ENCODE peak calls at places on chromosome 20, in nine cellular contexts. L, A, O, J, M, F, W, U and X are unnamed samples.

GRCh38 chr20:51345601-51346101 is 196.9 kb downstream of the NFATC2 start:
- DNase-seq in J (no peak), F (no peak), A (no peak), O (peak; percentile 92), M (no peak), U (no peak), L (no peak), W (no peak), X (no peak)

GRCh38 chr20:46104262-46104661 is 13.9 kb upstream of the CD40 start:
- DNase-seq in J (no peak), W (no peak), L (no peak), O (no peak), F (no peak), A (no peak), U (no peak), M (no peak), X (no peak)

GRCh38 chr20:33647603-33648395 is 14.3 kb upstream of the C20orf144 start:
- DNase-seq in W (no peak), M (peak; percentile 78), U (no peak), F (no peak), L (peak; percentile 85), O (peak; percentile 57), J (no peak), A (no peak), X (no peak)

GRCh38 chr20:51712501-51713212 is 55.5 kb downstream of the ATP9A start:
- DNase-seq in A (no peak), O (no peak), F (no peak), M (no peak), L (no peak), W (peak; percentile 29), J (no peak), U (peak; percentile 31), X (peak; percentile 47)

GRCh38 chr20:53559816-53560215 is 33.8 kb downstream of the ZNF217 start:
- DNase-seq in W (no peak), O (no peak), U (no peak), A (no peak), L (no peak), J (no peak), M (no peak), F (no peak), X (no peak)

GRCh38 chr20:22619806-22620205 is 35.4 kb upstream of the FOXA2 start:
- DNase-seq in A (no peak), W (no peak), F (no peak), L (no peak), U (no peak), O (no peak), M (no peak), J (no peak), X (no peak)

GRCh38 chr20:17210983-17211382 is 15.9 kb upstream of the PCSK2 start:
- DNase-seq in L (no peak), F (no peak), U (no peak), A (no peak), M (no peak), W (no peak), O (no peak), J (no peak), X (no peak)

GRCh38 chr20:53621482-53622246 is 28.0 kb upstream of the ZNF217 start:
- DNase-seq in A (no peak), O (peak; percentile 76), J (no peak), L (peak; percentile 92), W (peak; percentile 65), U (no peak), F (no peak), M (peak; percentile 40), X (peak; percentile 87)

GRCh38 chr20:21456207-21456606 is 57.7 kb downstream of the NKX2-2 start:
- DNase-seq in L (no peak), M (no peak), U (no peak), W (no peak), O (no peak), F (no peak), A (no peak), J (no peak), X (no peak)

GRCh38 chr20:14497004-14497403 is 159.6 kb upstream of the FLRT3 start:
- DNase-seq in J (no peak), F (no peak), L (no peak), A (no peak), M (no peak), O (no peak), W (no peak), U (no peak), X (no peak)

GRCh38 chr20:25739615-25740320 is 43.1 kb upstream of the ZNF337 start:
- DNase-seq in L (no peak), F (no peak), J (no peak), W (no peak), A (no peak), O (peak; percentile 47), U (no peak), M (no peak), X (no peak)

GRCh38 chr20:34045294-34045693 is 51.6 kb downstream of the RALY start:
- DNase-seq in L (no peak), W (peak; percentile 29), U (no peak), J (no peak), O (no peak), A (no peak), F (no peak), M (peak; percentile 11), X (peak; percentile 42)

GRCh38 chr20:10090588-10091166 is 55.9 kb downstream of the ANKEF1 start:
- DNase-seq in J (no peak), L (no peak), O (peak; percentile 48), F (peak; percentile 23), M (peak; percentile 38), U (peak; percentile 42), W (peak; percentile 12), A (peak; percentile 49), X (peak; percentile 50)

DNA sequence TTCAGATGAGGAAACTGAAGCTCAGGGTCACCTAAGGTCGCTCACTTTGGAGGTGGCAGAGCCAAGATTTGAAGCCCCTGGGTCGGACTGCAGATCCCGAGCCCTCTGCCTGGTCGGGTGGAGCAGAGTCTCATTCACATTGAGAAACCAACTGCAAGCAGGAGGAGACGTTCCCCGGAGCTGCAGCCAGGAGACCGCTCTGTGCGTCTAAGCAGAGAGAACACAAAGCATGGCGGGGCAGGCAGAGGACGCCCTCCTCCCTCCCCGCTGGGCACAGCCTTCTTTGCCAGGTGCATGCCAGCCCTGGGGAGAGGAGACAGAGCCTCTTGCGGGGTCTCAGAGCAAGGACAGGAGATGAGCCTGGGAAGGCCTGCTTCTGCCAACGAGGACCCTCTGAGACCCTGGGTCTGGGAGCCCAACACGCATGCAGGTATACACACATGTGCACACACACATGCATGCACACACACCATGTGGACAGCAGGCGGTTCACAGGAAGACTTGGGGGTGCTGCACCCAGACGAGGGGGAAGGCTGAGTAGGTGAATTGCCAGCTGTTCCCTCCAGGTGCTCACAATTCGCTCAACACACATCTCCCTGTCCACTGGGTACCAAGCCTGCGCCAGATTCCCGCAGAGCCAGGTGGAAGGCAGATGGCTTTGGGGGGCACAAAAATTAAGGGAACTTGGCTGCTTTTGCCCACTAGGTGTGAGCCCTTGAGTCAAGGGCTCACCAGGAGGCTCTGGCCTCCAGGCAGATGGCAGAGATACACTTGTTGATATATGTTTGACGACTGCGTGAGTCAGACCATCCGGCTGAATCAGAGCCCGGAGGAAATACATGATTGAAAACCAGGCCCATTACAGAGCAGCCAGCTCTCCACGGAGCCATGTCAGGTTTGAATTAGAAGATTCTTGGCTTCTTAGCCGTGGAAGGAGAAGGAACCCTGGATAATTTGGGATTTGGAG is 5.5 kb upstream of the NTSR1 start:
- DNase-seq in L (no peak), O (peak; percentile 93), M (no peak), A (peak; percentile 44), U (no peak), W (no peak), J (no peak), F (no peak), X (peak; percentile 73)
- TF ChIP-seq CTCF in L (no peak), O (peak; percentile 59), M (peak; percentile 43), A (no peak), U (no peak), W (no peak), J (no peak), F (no peak), X (peak; percentile 43)

GRCh38 chr20:49942303-49942702 is 6.1 kb downstream of the RNF114 start:
- DNase-seq in O (no peak), J (no peak), M (no peak), W (no peak), F (no peak), L (no peak), U (no peak), A (no peak), X (no peak)
- TF ChIP-seq CTCF in O (no peak), J (no peak), M (no peak), W (no peak), F (no peak), L (no peak), U (no peak), A (no peak), X (no peak)

GRCh38 chr20:47706345-47706744 is 78.9 kb downstream of the SULF2 start:
- DNase-seq in L (no peak), A (no peak), J (no peak), F (no peak), W (no peak), U (no peak), O (no peak), M (no peak), X (no peak)

GRCh38 chr20:47705497-47705856 is 79.8 kb downstream of the SULF2 start:
- DNase-seq in A (peak; percentile 56), J (no peak), M (no peak), W (no peak), F (no peak), O (no peak), U (no peak), L (no peak), X (no peak)

GRCh38 chr20:47701612-47702011 is 83.7 kb downstream of the SULF2 start:
- DNase-seq in M (no peak), U (no peak), J (no peak), O (no peak), A (peak; percentile 9), W (no peak), F (no peak), L (no peak), X (no peak)

GRCh38 chr20:47703748-47704147 is 81.5 kb downstream of the SULF2 start:
- DNase-seq in J (no peak), L (no peak), F (no peak), A (no peak), W (no peak), M (no peak), O (no peak), U (no peak), X (no peak)

DNA sequence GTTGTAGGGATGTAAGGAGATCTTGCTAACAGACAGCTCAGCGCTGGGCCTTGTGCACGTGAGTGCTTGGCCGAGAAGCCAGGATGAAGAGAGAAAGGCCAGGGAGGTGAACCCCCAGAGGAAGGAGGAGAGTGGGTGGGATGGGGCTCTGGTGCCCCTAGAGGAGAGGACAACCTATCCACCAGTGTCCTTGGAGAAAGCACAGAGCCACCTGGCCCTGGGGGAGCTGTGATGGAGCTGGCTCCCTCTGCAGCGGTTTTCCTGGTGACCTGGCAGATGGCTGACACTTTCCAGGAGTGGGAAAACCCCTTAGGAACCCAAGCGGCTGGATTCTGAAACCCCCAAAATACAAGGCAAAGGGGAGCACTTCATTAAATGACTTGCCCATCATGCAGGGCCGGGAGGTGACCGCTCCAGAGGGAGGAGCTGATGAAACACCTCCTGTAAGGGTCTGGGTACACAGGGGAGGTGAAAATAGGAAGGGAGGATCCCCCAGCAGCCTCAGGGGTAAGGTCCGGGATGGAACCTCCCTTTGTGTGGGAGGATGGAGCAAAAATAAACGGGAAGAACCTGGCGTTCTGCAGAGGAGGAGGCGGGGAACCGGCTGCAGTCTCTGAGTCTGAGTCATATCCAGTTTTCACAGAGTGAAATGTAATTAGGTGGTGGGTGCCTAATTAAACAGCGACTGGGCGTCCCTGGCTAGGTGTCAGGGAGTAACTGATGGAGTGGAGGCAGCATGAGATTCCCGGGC is 80.4 kb downstream of the SULF2 start:
- DNase-seq in M (no peak), W (no peak), J (no peak), F (no peak), O (no peak), U (no peak), A (peak; percentile 28), L (no peak), X (no peak)
- TF ChIP-seq CTCF in M (no peak), W (peak; percentile 24), J (no peak), F (no peak), O (no peak), U (no peak), A (no peak), L (no peak), X (no peak)

GRCh38 chr20:40966103-40966502 is 62.5 kb upstream of the TOP1 start:
- DNase-seq in U (peak; percentile 40), W (no peak), M (no peak), O (no peak), L (peak; percentile 77), A (no peak), J (no peak), F (no peak), X (no peak)
- TF ChIP-seq CTCF in U (peak; percentile 73), W (peak; percentile 56), M (no peak), O (peak; percentile 32), L (no peak), A (no peak), J (peak; percentile 45), F (peak; percentile 41), X (peak; percentile 75)